ENCODE peak calls at places on chromosomes 13 and 19, in nine cellular contexts. One of them, this sample, is unnamed. For H3K4me1, the result is how much of the 10 kb centered on the place peaks cover.

GRCh38 chr13:95512424-95512823 is 40.1 kb upstream of the CLDN10 start:
- DNase-seq in heart right ventricle: no peak
- DNase-seq in body of pancreas: no peak
- DNase-seq in ascending aorta: no peak
- DNase-seq in psoas muscle: no peak
- DNase-seq in CD4-positive, CD25-positive, alpha-beta regulatory T cell: no peak
- DNase-seq in hepatocyte: no peak
- DNase-seq in adrenal gland: no peak
- DNase-seq in H9: no peak
- DNase-seq in this sample: no peak

GRCh38 chr19:43596842-43597461 is 557 bp downstream of the ZNF576 start:
- DNase-seq in CD4-positive, CD25-positive, alpha-beta regulatory T cell: no peak
- DNase-seq in ascending aorta: no peak
- DNase-seq in heart right ventricle: no peak
- DNase-seq in psoas muscle: no peak
- DNase-seq in body of pancreas: no peak
- DNase-seq in H9: no peak
- DNase-seq in hepatocyte: no peak
- DNase-seq in adrenal gland: no peak
- DNase-seq in this sample: no peak

GRCh38 chr13:47679391-47679790 is 321.7 kb downstream of the SUCLA2 start:
- DNase-seq in CD4-positive, CD25-positive, alpha-beta regulatory T cell: no peak
- DNase-seq in ascending aorta: no peak
- DNase-seq in adrenal gland: no peak
- DNase-seq in H9: no peak
- DNase-seq in body of pancreas: no peak
- DNase-seq in psoas muscle: no peak
- DNase-seq in heart right ventricle: no peak
- DNase-seq in hepatocyte: peak
- DNase-seq in this sample: no peak

GRCh38 chr19:17555929-17556813 is 722 bp downstream of the COLGALT1 start:
- DNase-seq in hepatocyte: peak
- DNase-seq in adrenal gland: peak
- DNase-seq in psoas muscle: peak
- DNase-seq in ascending aorta: peak
- DNase-seq in H9: peak
- DNase-seq in body of pancreas: peak
- DNase-seq in CD4-positive, CD25-positive, alpha-beta regulatory T cell: peak
- DNase-seq in heart right ventricle: peak
- DNase-seq in this sample: peak

GRCh38 chr13:102707465-102707864 is 12.6 kb upstream of the METTL21C start:
- DNase-seq in H9: no peak
- DNase-seq in psoas muscle: no peak
- DNase-seq in body of pancreas: no peak
- DNase-seq in adrenal gland: peak
- DNase-seq in hepatocyte: no peak
- DNase-seq in heart right ventricle: no peak
- DNase-seq in ascending aorta: no peak
- DNase-seq in CD4-positive, CD25-positive, alpha-beta regulatory T cell: no peak
- DNase-seq in this sample: no peak

GRCh38 chr19:35663981-35664380 is 2.3 kb upstream of the UPK1A start:
- DNase-seq in body of pancreas: no peak
- DNase-seq in H9: no peak
- DNase-seq in CD4-positive, CD25-positive, alpha-beta regulatory T cell: no peak
- DNase-seq in psoas muscle: no peak
- DNase-seq in ascending aorta: no peak
- DNase-seq in hepatocyte: no peak
- DNase-seq in adrenal gland: no peak
- DNase-seq in heart right ventricle: no peak
- DNase-seq in this sample: no peak

GRCh38 chr19:49210108-49210900 is 52.7 kb downstream of the TRPM4 start:
- DNase-seq in ascending aorta: no peak
- DNase-seq in body of pancreas: peak
- DNase-seq in psoas muscle: no peak
- DNase-seq in adrenal gland: peak
- DNase-seq in CD4-positive, CD25-positive, alpha-beta regulatory T cell: peak
- DNase-seq in hepatocyte: peak
- DNase-seq in H9: peak
- DNase-seq in heart right ventricle: no peak
- DNase-seq in this sample: peak

GRCh38 chr13:114134111-114134943 is 1.9 kb upstream of the RASA3 start:
- DNase-seq in hepatocyte: no peak
- DNase-seq in CD4-positive, CD25-positive, alpha-beta regulatory T cell: peak
- DNase-seq in psoas muscle: no peak
- DNase-seq in heart right ventricle: no peak
- DNase-seq in ascending aorta: peak
- DNase-seq in body of pancreas: no peak
- DNase-seq in adrenal gland: no peak
- DNase-seq in H9: no peak
- DNase-seq in this sample: peak

GRCh38 chr19:3408996-3409345 is 42.6 kb downstream of the NFIC start:
- DNase-seq in hepatocyte: no peak
- DNase-seq in adrenal gland: no peak
- DNase-seq in psoas muscle: no peak
- DNase-seq in CD4-positive, CD25-positive, alpha-beta regulatory T cell: no peak
- DNase-seq in body of pancreas: no peak
- DNase-seq in ascending aorta: no peak
- DNase-seq in heart right ventricle: no peak
- DNase-seq in H9: no peak
- DNase-seq in this sample: no peak
- H3K4me1 ChIP-seq in hepatocyte: under half
- H3K4me1 ChIP-seq in adrenal gland: under half
- H3K4me1 ChIP-seq in psoas muscle: under half
- H3K4me1 ChIP-seq in CD4-positive, CD25-positive, alpha-beta regulatory T cell: under half
- H3K4me1 ChIP-seq in body of pancreas: half or more
- H3K4me1 ChIP-seq in ascending aorta: under half
- H3K4me1 ChIP-seq in heart right ventricle: half or more
- H3K4me1 ChIP-seq in H9: under half
- H3K4me1 ChIP-seq in this sample: under half

GRCh38 chr19:13045812-13046211 is 50.5 kb downstream of the NFIX start:
- DNase-seq in hepatocyte: no peak
- DNase-seq in H9: no peak
- DNase-seq in ascending aorta: no peak
- DNase-seq in body of pancreas: no peak
- DNase-seq in CD4-positive, CD25-positive, alpha-beta regulatory T cell: no peak
- DNase-seq in heart right ventricle: no peak
- DNase-seq in psoas muscle: no peak
- DNase-seq in adrenal gland: no peak
- DNase-seq in this sample: no peak
- H3K4me1 ChIP-seq in hepatocyte: under half
- H3K4me1 ChIP-seq in H9: under half
- H3K4me1 ChIP-seq in ascending aorta: under half
- H3K4me1 ChIP-seq in body of pancreas: under half
- H3K4me1 ChIP-seq in CD4-positive, CD25-positive, alpha-beta regulatory T cell: under half
- H3K4me1 ChIP-seq in heart right ventricle: half or more
- H3K4me1 ChIP-seq in psoas muscle: half or more
- H3K4me1 ChIP-seq in adrenal gland: under half
- H3K4me1 ChIP-seq in this sample: under half

GRCh38 chr13:41463823-41464602 is 6.7 kb downstream of the RGCC start:
- DNase-seq in body of pancreas: no peak
- DNase-seq in adrenal gland: no peak
- DNase-seq in CD4-positive, CD25-positive, alpha-beta regulatory T cell: peak
- DNase-seq in hepatocyte: no peak
- DNase-seq in psoas muscle: no peak
- DNase-seq in heart right ventricle: no peak
- DNase-seq in ascending aorta: no peak
- DNase-seq in H9: no peak
- DNase-seq in this sample: no peak
- H3K4me1 ChIP-seq in body of pancreas: under half
- H3K4me1 ChIP-seq in adrenal gland: under half
- H3K4me1 ChIP-seq in CD4-positive, CD25-positive, alpha-beta regulatory T cell: half or more
- H3K4me1 ChIP-seq in hepatocyte: under half
- H3K4me1 ChIP-seq in psoas muscle: under half
- H3K4me1 ChIP-seq in heart right ventricle: half or more
- H3K4me1 ChIP-seq in ascending aorta: under half
- H3K4me1 ChIP-seq in H9: under half
- H3K4me1 ChIP-seq in this sample: under half

DNA sequence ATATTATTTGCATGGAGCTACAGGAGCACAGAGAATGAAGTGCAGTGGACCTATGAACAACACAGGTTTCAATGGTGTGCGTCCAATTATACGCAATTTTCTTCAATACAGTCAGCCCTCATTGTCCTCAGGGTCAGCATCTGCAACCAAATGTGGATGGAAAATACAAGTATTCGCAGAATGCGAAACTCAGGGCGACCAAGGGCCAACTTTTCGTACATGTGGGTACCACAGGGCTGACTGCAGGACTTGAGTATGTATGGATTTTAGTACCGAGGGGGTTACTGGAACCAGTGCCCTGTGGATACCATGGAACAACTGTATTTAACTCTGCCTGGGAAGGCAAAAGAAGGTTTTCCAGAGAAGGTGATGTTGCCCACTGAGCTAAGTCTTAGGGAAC is 10.2 kb downstream of the LCP1 start:
- DNase-seq in heart right ventricle: no peak
- DNase-seq in hepatocyte: no peak
- DNase-seq in CD4-positive, CD25-positive, alpha-beta regulatory T cell: no peak
- DNase-seq in H9: no peak
- DNase-seq in psoas muscle: no peak
- DNase-seq in adrenal gland: no peak
- DNase-seq in body of pancreas: no peak
- DNase-seq in ascending aorta: no peak
- DNase-seq in this sample: no peak
- H3K4me1 ChIP-seq in heart right ventricle: half or more
- H3K4me1 ChIP-seq in hepatocyte: under half
- H3K4me1 ChIP-seq in CD4-positive, CD25-positive, alpha-beta regulatory T cell: half or more
- H3K4me1 ChIP-seq in H9: under half
- H3K4me1 ChIP-seq in psoas muscle: under half
- H3K4me1 ChIP-seq in adrenal gland: under half
- H3K4me1 ChIP-seq in body of pancreas: under half
- H3K4me1 ChIP-seq in ascending aorta: under half
- H3K4me1 ChIP-seq in this sample: under half

DNA sequence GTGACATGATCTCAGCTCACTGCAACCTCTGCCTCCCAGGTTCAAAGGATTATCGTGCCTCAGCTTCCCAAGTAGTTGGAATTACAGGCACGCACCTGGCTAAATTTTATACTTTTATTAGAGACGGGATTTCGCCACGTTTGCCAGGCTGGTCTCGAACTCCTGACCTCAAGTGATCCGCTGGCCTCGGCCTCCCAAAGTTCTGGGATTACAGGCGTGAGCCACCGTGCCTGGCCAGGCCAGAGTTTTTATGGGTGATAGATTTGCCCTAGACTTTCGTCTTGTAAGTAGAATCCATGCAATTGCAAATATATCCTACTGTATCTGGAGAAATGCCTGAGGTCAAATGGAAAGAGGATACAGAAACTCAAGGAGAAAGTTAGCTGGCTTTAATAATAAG is 819.9 kb upstream of the SLITRK1 start:
- DNase-seq in body of pancreas: no peak
- DNase-seq in heart right ventricle: no peak
- DNase-seq in H9: no peak
- DNase-seq in ascending aorta: no peak
- DNase-seq in psoas muscle: no peak
- DNase-seq in hepatocyte: no peak
- DNase-seq in adrenal gland: no peak
- DNase-seq in CD4-positive, CD25-positive, alpha-beta regulatory T cell: no peak
- DNase-seq in this sample: no peak
- H3K4me1 ChIP-seq in body of pancreas: under half
- H3K4me1 ChIP-seq in heart right ventricle: under half
- H3K4me1 ChIP-seq in H9: under half
- H3K4me1 ChIP-seq in ascending aorta: under half
- H3K4me1 ChIP-seq in psoas muscle: under half
- H3K4me1 ChIP-seq in hepatocyte: under half
- H3K4me1 ChIP-seq in adrenal gland: under half
- H3K4me1 ChIP-seq in CD4-positive, CD25-positive, alpha-beta regulatory T cell: under half
- H3K4me1 ChIP-seq in this sample: under half

GRCh38 chr13:24270639-24271131 is 38.7 kb upstream of the C1QTNF9 start:
- DNase-seq in adrenal gland: peak
- DNase-seq in H9: no peak
- DNase-seq in body of pancreas: peak
- DNase-seq in ascending aorta: peak
- DNase-seq in CD4-positive, CD25-positive, alpha-beta regulatory T cell: peak
- DNase-seq in psoas muscle: peak
- DNase-seq in heart right ventricle: peak
- DNase-seq in hepatocyte: peak
- DNase-seq in this sample: peak
- H3K4me1 ChIP-seq in adrenal gland: under half
- H3K4me1 ChIP-seq in H9: under half
- H3K4me1 ChIP-seq in body of pancreas: half or more
- H3K4me1 ChIP-seq in ascending aorta: under half
- H3K4me1 ChIP-seq in CD4-positive, CD25-positive, alpha-beta regulatory T cell: half or more
- H3K4me1 ChIP-seq in psoas muscle: under half
- H3K4me1 ChIP-seq in heart right ventricle: half or more
- H3K4me1 ChIP-seq in hepatocyte: under half
- H3K4me1 ChIP-seq in this sample: under half

DNA sequence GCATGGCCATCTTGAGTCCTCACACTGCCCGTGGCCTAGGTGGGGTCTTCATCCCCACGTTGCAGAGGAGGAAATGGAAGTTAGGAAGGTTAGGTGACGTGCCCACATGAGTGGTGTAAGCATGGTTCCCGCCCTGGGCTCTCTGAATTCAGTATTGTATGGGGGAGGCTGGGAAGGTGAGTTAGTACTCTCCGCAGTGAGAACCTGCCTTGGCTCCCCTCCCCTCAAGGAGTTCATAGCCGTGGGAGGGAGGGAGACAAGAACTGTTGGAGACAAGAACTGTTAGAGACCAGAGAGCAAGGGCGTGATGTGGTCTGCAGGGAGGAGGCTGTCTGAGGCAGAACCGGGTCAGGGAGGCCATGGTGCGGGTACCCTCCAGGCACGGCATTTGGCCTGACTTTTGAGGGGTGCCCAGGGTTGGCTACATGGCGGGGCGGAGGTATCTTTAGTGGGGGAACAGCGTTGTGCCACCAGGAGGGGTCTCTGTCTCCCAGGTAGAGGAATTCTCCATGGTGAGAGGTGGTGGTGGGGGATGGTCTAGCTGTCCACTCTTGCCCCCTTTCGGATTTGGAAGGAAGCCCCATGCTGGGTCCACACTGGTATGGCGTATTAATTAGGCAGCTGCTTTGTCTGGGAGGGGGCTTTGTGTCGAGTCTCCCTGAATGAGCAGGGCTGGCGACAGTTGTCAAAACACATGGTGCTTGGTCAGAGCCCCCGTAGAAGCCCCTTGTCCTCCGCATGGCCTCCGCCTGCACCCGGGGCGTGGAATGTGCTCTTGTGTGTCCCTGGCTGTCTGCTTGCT is 45.8 kb downstream of the CAPN12 start:
- DNase-seq in body of pancreas: no peak
- DNase-seq in hepatocyte: no peak
- DNase-seq in H9: no peak
- DNase-seq in ascending aorta: no peak
- DNase-seq in psoas muscle: no peak
- DNase-seq in CD4-positive, CD25-positive, alpha-beta regulatory T cell: no peak
- DNase-seq in heart right ventricle: no peak
- DNase-seq in adrenal gland: no peak
- DNase-seq in this sample: no peak
- H3K4me1 ChIP-seq in body of pancreas: half or more
- H3K4me1 ChIP-seq in hepatocyte: half or more
- H3K4me1 ChIP-seq in H9: under half
- H3K4me1 ChIP-seq in ascending aorta: half or more
- H3K4me1 ChIP-seq in psoas muscle: half or more
- H3K4me1 ChIP-seq in CD4-positive, CD25-positive, alpha-beta regulatory T cell: half or more
- H3K4me1 ChIP-seq in heart right ventricle: half or more
- H3K4me1 ChIP-seq in adrenal gland: half or more
- H3K4me1 ChIP-seq in this sample: under half